ENCODE peak calls at places on chromosome 19, in six cellular contexts. B, T, X, M, S and O are unnamed samples.

GRCh38 chr19:12794196-12794921 is 3.1 kb downstream of the JUNB start:
- DNase-seq in X (no peak), M (no peak), T (no peak), B (no peak), S (peak), O (no peak)

GRCh38 chr19:6032381-6032780 is 54.4 kb upstream of the RANBP3 start:
- DNase-seq in S (no peak), M (no peak), T (peak), X (no peak), B (no peak), O (no peak)

GRCh38 chr19:14267224-14267741 is 61.3 kb upstream of the ADGRL1 start:
- DNase-seq in X (no peak), S (no peak), B (no peak), M (no peak), T (no peak), O (no peak)

GRCh38 chr19:3497757-3498515 is 2.5 kb downstream of the DOHH start:
- DNase-seq in B (no peak), S (no peak), X (no peak), T (no peak), M (no peak), O (no peak)

GRCh38 chr19:19550972-19551861 is 13.2 kb downstream of the CILP2 start:
- DNase-seq in T (no peak), S (no peak), M (no peak), X (no peak), B (no peak), O (no peak)

GRCh38 chr19:48152552-48152951 is 17.6 kb downstream of the LIG1 start:
- DNase-seq in S (peak), X (peak), M (peak), B (peak), T (peak), O (peak)

GRCh38 chr19:15303105-15303780 is 29.1 kb downstream of the BRD4 start:
- DNase-seq in X (no peak), T (no peak), S (peak), B (no peak), M (no peak), O (no peak)

GRCh38 chr19:51070334-51070886 is 5.5 kb upstream of the KLK13 start:
- DNase-seq in M (no peak), X (no peak), B (no peak), S (no peak), T (peak), O (no peak)

GRCh38 chr19:23996549-23996948 is 81.9 kb downstream of the ZNF726 start:
- DNase-seq in B (no peak), T (no peak), X (no peak), M (no peak), S (no peak), O (no peak)

GRCh38 chr19:18784786-18785120 is 6.4 kb downstream of the COMP start:
- DNase-seq in T (no peak), B (no peak), S (no peak), M (no peak), X (no peak), O (no peak)

GRCh38 chr19:15456871-15457700 is 7.3 kb downstream of the RASAL3 start:
- DNase-seq in S (no peak), T (no peak), M (no peak), X (no peak), B (no peak), O (peak)

GRCh38 chr19:1811942-1812425 is at the start of gene ATP8B3:
- DNase-seq in S (no peak), B (no peak), M (no peak), T (no peak), X (peak), O (peak)

GRCh38 chr19:33396701-33397535 is 23.4 kb downstream of the CEBPG start:
- DNase-seq in M (no peak), B (no peak), T (no peak), S (no peak), X (no peak), O (no peak)

GRCh38 chr19:12749938-12750521 is 1.6 kb upstream of the BEST2 start:
- DNase-seq in S (peak), T (no peak), X (no peak), B (no peak), M (no peak), O (no peak)

GRCh38 chr19:17829855-17830566 is 8.7 kb upstream of the INSL3 start:
- DNase-seq in T (no peak), X (no peak), B (no peak), M (no peak), S (peak), O (no peak)

GRCh38 chr19:15180451-15181390 is 20.1 kb downstream of the NOTCH3 start:
- DNase-seq in X (peak), T (no peak), B (no peak), S (no peak), M (peak), O (peak)

GRCh38 chr19:34430738-34431625 is 2.8 kb downstream of the UBA2 start:
- DNase-seq in M (no peak), B (no peak), S (peak), T (no peak), X (no peak), O (no peak)

GRCh38 chr19:58096884-58097283 is 1.1 kb downstream of the ZSCAN18 start:
- DNase-seq in X (no peak), B (no peak), M (no peak), S (no peak), T (no peak), O (no peak)

GRCh38 chr19:54418930-54419800 is 3.9 kb downstream of the TTYH1 start:
- DNase-seq in S (no peak), B (no peak), T (no peak), X (no peak), M (no peak), O (no peak)

GRCh38 chr19:34345934-34346333 is 19.1 kb upstream of the GPI start:
- DNase-seq in B (peak), S (peak), T (no peak), M (peak), X (peak), O (peak)

GRCh38 chr19:682678-683320 is 6.6 kb downstream of the FSTL3 start:
- DNase-seq in M (no peak), S (no peak), X (no peak), B (no peak), T (no peak), O (no peak)

GRCh38 chr19:48835734-48836088 is 580 bp downstream of the HSD17B14 start:
- DNase-seq in X (peak), S (peak), B (peak), T (peak), M (peak), O (peak)

GRCh38 chr19:1884719-1885334 is 469 bp downstream of the ABHD17A start:
- DNase-seq in B (no peak), S (no peak), T (no peak), M (no peak), X (no peak), O (no peak)

GRCh38 chr19:55605637-55606470 is at the start of gene ZNF865:
- DNase-seq in B (peak), M (peak), S (peak), X (peak), T (peak), O (peak)

GRCh38 chr19:15279326-15279904 is 47.2 kb upstream of the EPHX3 start:
- DNase-seq in B (no peak), M (no peak), X (no peak), T (no peak), S (no peak), O (no peak)

GRCh38 chr19:3785464-3785937 is 680 bp downstream of the MATK start:
- DNase-seq in X (no peak), M (no peak), S (no peak), T (no peak), B (no peak), O (no peak)

GRCh38 chr19:24029941-24030636 is 56.9 kb upstream of the ZNF254 start:
- DNase-seq in X (no peak), B (no peak), M (no peak), T (no peak), S (no peak), O (no peak)

GRCh38 chr19:57566396-57567256 is 7.0 kb upstream of the ZNF550 start:
- DNase-seq in T (no peak), S (peak), X (no peak), B (no peak), M (no peak), O (no peak)

GRCh38 chr19:50433201-50434180 is 799 bp downstream of the MYBPC2 start:
- DNase-seq in X (no peak), T (no peak), B (no peak), M (no peak), S (no peak), O (peak)

GRCh38 chr19:28289294-28290063 is 923.5 kb downstream of the UQCRFS1 start:
- DNase-seq in M (no peak), T (no peak), B (no peak), S (no peak), X (no peak), O (no peak)

GRCh38 chr19:51027873-51028272 is 1.5 kb upstream of the KLK11 start:
- DNase-seq in M (no peak), T (no peak), S (no peak), B (no peak), X (no peak), O (no peak)

GRCh38 chr19:43533546-43534304 is 737 bp downstream of the ZNF575 start:
- DNase-seq in B (peak), M (peak), T (peak), X (peak), S (peak), O (peak)

GRCh38 chr19:2413629-2414028 is 13.8 kb downstream of the TIMM13 start:
- DNase-seq in B (no peak), T (no peak), S (no peak), M (no peak), X (no peak), O (no peak)

GRCh38 chr19:31070126-31070525 is 279.1 kb downstream of the TSHZ3 start:
- DNase-seq in S (peak), B (no peak), X (no peak), T (no peak), M (no peak), O (no peak)

GRCh38 chr19:48784527-48784926 is 26.3 kb downstream of the BCAT2 start:
- DNase-seq in T (no peak), B (no peak), S (no peak), X (no peak), M (no peak), O (no peak)

GRCh38 chr19:58325623-58326022 is 1.2 kb upstream of the ZSCAN22 start:
- DNase-seq in S (peak), B (no peak), M (no peak), X (no peak), T (no peak), O (no peak)

GRCh38 chr19:46555684-46556083 is 45.4 kb upstream of the CALM3 start:
- DNase-seq in T (no peak), B (no peak), M (no peak), X (no peak), S (no peak), O (no peak)

GRCh38 chr19:6279931-6280591 is at the start of gene MLLT1:
- DNase-seq in S (peak), T (peak), X (peak), M (peak), B (peak), O (peak)

GRCh38 chr19:17627921-17628320 is 60.2 kb downstream of the UNC13A start:
- DNase-seq in B (no peak), T (no peak), S (no peak), M (no peak), X (no peak), O (no peak)

GRCh38 chr19:41880329-41880708 is 2.7 kb upstream of the ARHGEF1 start:
- DNase-seq in X (no peak), M (no peak), T (no peak), B (no peak), S (no peak), O (no peak)

GRCh38 chr19:41882568-41883462 is at the start of gene ARHGEF1:
- DNase-seq in X (peak), M (peak), B (no peak), S (no peak), T (peak), O (peak)

GRCh38 chr19:41886761-41887710 is 4.1 kb downstream of the ARHGEF1 start:
- DNase-seq in M (no peak), B (no peak), X (no peak), S (no peak), T (no peak), O (peak)

GRCh38 chr19:41883463-41883820 is 458 bp downstream of the ARHGEF1 start:
- DNase-seq in X (no peak), T (no peak), B (no peak), M (no peak), S (no peak), O (no peak)

GRCh38 chr19:41883821-41884733 is 1.1 kb downstream of the ARHGEF1 start:
- DNase-seq in S (peak), X (peak), B (peak), T (peak), M (peak), O (peak)
- TF ChIP-seq POLR2A in S (peak), X (no peak), B (peak), T (no peak), M (peak), O (peak)

GRCh38 chr19:9139609-9140158 is 513 bp upstream of the ZNF317 start:
- DNase-seq in X (no peak), S (no peak), T (no peak), M (no peak), B (no peak), O (no peak)

GRCh38 chr19:9144920-9145319 is 4.7 kb downstream of the ZNF317 start:
- DNase-seq in S (no peak), M (no peak), X (no peak), T (no peak), B (no peak), O (no peak)

GRCh38 chr19:9140159-9140874 is at the start of gene ZNF317:
- DNase-seq in M (peak), T (peak), X (peak), S (peak), B (peak), O (peak)
- TF ChIP-seq POLR2A in M (peak), T (no peak), X (no peak), S (peak), B (peak), O (no peak)

DNA sequence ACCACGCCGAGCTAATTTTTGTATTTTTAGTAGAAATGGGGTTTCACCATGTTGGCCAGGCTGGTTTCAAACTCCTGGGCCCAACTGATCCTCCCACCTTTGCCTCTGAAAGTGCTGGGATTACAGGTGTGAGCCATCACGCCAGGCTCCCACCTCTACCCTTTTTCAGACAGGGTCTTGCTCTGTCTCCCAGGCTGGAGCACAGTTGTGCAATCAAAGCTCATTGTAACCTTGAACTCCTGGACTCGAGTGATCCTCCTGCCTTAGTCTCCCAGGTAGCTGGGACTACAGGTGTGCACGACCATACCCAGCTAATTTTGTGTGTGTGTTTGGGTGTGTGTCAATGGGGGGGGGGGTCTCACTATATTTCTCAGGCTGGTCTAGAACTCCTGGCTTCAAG is 1.7 kb downstream of the RASGRP4 start:
- DNase-seq in M (no peak), B (no peak), S (no peak), T (no peak), X (no peak), O (no peak)
- TF ChIP-seq POLR2A in M (no peak), B (no peak), S (no peak), T (no peak), X (no peak), O (no peak)

GRCh38 chr19:45443462-45444317 is 20.0 kb upstream of the ERCC1 start:
- DNase-seq in M (peak), S (peak), T (peak), X (peak), B (peak), O (peak)
- TF ChIP-seq POLR2A in M (peak), S (peak), T (no peak), X (no peak), B (peak), O (peak)

DNA sequence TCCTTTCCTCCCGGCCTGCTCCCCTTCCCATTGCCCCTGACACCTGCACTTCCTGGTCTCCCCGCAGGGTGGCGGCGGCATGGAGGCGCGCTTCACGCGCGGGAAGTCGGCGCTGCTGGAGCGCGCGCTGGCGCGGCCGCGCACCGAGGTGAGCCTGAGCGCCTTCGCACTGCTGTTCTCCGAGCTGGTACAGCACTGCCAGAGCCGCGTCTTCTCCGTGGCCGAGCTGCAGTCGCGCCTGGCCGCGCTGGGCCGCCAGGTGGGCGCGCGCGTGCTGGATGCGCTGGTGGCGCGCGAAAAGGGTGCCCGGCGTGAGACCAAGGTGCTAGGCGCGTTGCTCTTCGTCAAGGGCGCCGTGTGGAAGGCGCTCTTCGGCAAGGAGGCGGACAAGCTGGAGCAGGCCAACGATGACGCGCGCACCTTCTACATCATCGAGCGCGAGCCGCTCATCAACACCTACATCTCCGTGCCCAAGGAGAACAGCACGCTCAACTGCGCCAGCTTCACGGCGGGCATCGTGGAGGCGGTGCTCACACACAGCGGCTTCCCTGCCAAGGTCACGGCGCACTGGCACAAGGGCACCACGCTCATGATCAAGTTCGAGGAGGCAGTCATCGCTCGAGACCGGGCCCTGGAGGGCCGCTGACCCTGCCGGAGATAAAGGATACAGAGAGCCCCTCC is 1.7 kb downstream of the TRAPPC5 start:
- DNase-seq in S (no peak), X (no peak), M (no peak), B (no peak), T (no peak), O (no peak)
- TF ChIP-seq POLR2A in S (no peak), X (no peak), M (no peak), B (no peak), T (no peak), O (no peak)